ENCODE peak calls at places on chromosomes 12 and 14, in four cellular contexts. W is stimulated activated CD4-positive, alpha-beta T cell treated with anti-CD3 and anti-CD28 coated beads, TNF-alpha, amount 100 ng/mL, for 24 hours; H is hepatocyte; L is heart right ventricle. Y is an unnamed sample.
A peak's percentile ranks its signal among the peaks of the same experiment; 100 is the strongest.

GRCh38 chr12:120650249-120650690 is 9.8 kb downstream of the CABP1 start:
- DNase-seq in W (no peak), H (no peak), L (no peak), Y (no peak)

GRCh38 chr12:116559330-116560080 is at the start of gene MAP1LC3B2:
- DNase-seq in W (peak; percentile 36), H (peak; percentile 86), L (no peak), Y (peak; percentile 78)

GRCh38 chr12:64709429-64709828 is 49.8 kb downstream of the GNS start:
- DNase-seq in W (no peak), H (no peak), L (no peak), Y (no peak)

GRCh38 chr14:102622262-102622885 is 29.9 kb downstream of the RCOR1 start:
- DNase-seq in W (no peak), H (no peak), L (no peak), Y (no peak)

GRCh38 chr14:34003052-34003668 is 52.3 kb upstream of the EGLN3 start:
- DNase-seq in W (no peak), H (peak; percentile 8), L (no peak), Y (no peak)

GRCh38 chr14:104642540-104642868 is 37.9 kb upstream of the TMEM179 start:
- DNase-seq in W (no peak), H (no peak), L (no peak), Y (no peak)

GRCh38 chr12:54227376-54227775 is 38.6 kb upstream of the SMUG1 start:
- DNase-seq in W (no peak), H (no peak), L (no peak), Y (no peak)

GRCh38 chr14:61321385-61322010 is at the start of gene PRKCH:
- DNase-seq in W (peak; percentile 60), H (peak; percentile 80), L (peak; percentile 82), Y (peak; percentile 39)

GRCh38 chr14:77275041-77275854 is 4.2 kb upstream of the NGB start:
- DNase-seq in W (no peak), H (no peak), L (no peak), Y (no peak)

GRCh38 chr12:90029317-90029716 is 320.7 kb upstream of the ATP2B1 start:
- DNase-seq in W (no peak), H (no peak), L (no peak), Y (no peak)

GRCh38 chr14:29681308-29681707 is 246.3 kb downstream of the PRKD1 start:
- DNase-seq in W (no peak), H (no peak), L (no peak), Y (no peak)

GRCh38 chr14:32469388-32470160 is 140.5 kb downstream of the AKAP6 start:
- DNase-seq in W (no peak), H (peak; percentile 49), L (no peak), Y (peak; percentile 51)

GRCh38 chr12:7501031-7501585 is 2.5 kb downstream of the CD163 start:
- DNase-seq in W (no peak), H (no peak), L (no peak), Y (peak; percentile 1)